ENCODE peak calls at places on chromosomes 1 and 21, in nine cellular contexts. B is T-helper 1 cell; U is glutamatergic neuron; W is HT-29; A is Right ventricle myocardium superior; D is stomach; Z is CD8-positive, alpha-beta T cell; I is NCI-H1092; J is endothelial cell of umbilical vein. C is an unnamed sample.

GRCh38 chr21:16588433-16588860 is 858.7 kb downstream of the USP25 start:
- DNase-seq in B (no peak), U (peak), W (peak), A (peak), D (peak), Z (no peak), I (peak), J (no peak), C (no peak)

GRCh38 chr1:169860187-169860586 is 33.5 kb downstream of the SCYL3 start:
- DNase-seq in B (no peak), U (no peak), W (no peak), A (no peak), D (no peak), Z (no peak), I (no peak), J (no peak), C (no peak)

GRCh38 chr1:218426343-218426657 is 81.2 kb downstream of the TGFB2 start:
- DNase-seq in B (no peak), U (no peak), W (peak), A (no peak), D (no peak), Z (no peak), I (no peak), J (no peak), C (no peak)

GRCh38 chr1:26493267-26493666 is 21.0 kb downstream of the HMGN2 start:
- DNase-seq in B (no peak), U (no peak), W (no peak), A (no peak), D (no peak), Z (no peak), I (no peak), J (no peak), C (no peak)

GRCh38 chr21:16891821-16892220 is 621.0 kb upstream of the CXADR start:
- DNase-seq in B (no peak), U (no peak), W (no peak), A (no peak), D (no peak), Z (no peak), I (no peak), J (peak), C (no peak)

GRCh38 chr1:1535298-1535988 is 5.0 kb downstream of the TMEM240 start:
- DNase-seq in B (no peak), U (no peak), W (no peak), A (no peak), D (no peak), Z (no peak), I (no peak), J (no peak), C (no peak)

GRCh38 chr1:119429687-119430086 is 14.7 kb downstream of the HSD3B2 start:
- DNase-seq in B (no peak), U (no peak), W (no peak), A (no peak), D (no peak), Z (no peak), I (no peak), J (no peak), C (no peak)

GRCh38 chr1:26156285-26157038 is 2.4 kb upstream of the FAM110D start:
- DNase-seq in B (no peak), U (peak), W (no peak), A (peak), D (no peak), Z (no peak), I (no peak), J (peak), C (no peak)

GRCh38 chr1:99756598-99756997 is 9.8 kb downstream of the FRRS1 start:
- DNase-seq in B (no peak), U (no peak), W (no peak), A (no peak), D (no peak), Z (no peak), I (no peak), J (no peak), C (no peak)

GRCh38 chr1:206114692-206115430 is 2.3 kb downstream of the AVPR1B start:
- DNase-seq in B (no peak), U (no peak), W (no peak), A (no peak), D (no peak), Z (no peak), I (no peak), J (no peak), C (no peak)

GRCh38 chr1:33943978-33944377 is 80.1 kb downstream of the HMGB4 start:
- DNase-seq in B (no peak), U (no peak), W (no peak), A (no peak), D (no peak), Z (no peak), I (no peak), J (no peak), C (no peak)

GRCh38 chr1:244653439-244654283 is 735 bp downstream of the DESI2 start:
- DNase-seq in B (peak), U (no peak), W (peak), A (no peak), D (no peak), Z (peak), I (no peak), J (peak), C (no peak)

GRCh38 chr1:178094752-178095645 is 1.1 kb downstream of the RASAL2 start:
- DNase-seq in B (no peak), U (no peak), W (peak), A (no peak), D (no peak), Z (no peak), I (no peak), J (peak), C (no peak)